ENCODE peak calls at places on chromosome 14, in six cellular contexts. G is dorsolateral prefrontal cortex; D is fibroblast of lung; E is WERI-Rb-1; B is tibial nerve; R is activated CD8-positive, alpha-beta T cell treated with anti-CD3 and anti-CD28 coated beads for 36 hours. P is an unnamed sample.

GRCh38 chr14:31692376-31692781 is 131.2 kb downstream of the NUBPL start:
- DNase-seq in G (no peak), D (peak), R (no peak), B (no peak), E (no peak), P (no peak)

GRCh38 chr14:32201816-32202467 is at the start of gene RNU6-7:
- DNase-seq in R (peak), B (no peak), E (peak), D (peak), G (no peak), P (no peak)

GRCh38 chr14:105294142-105294597 is 6.6 kb downstream of the BRF1 start:
- DNase-seq in G (no peak), B (no peak), E (no peak), D (peak), R (peak), P (no peak)

GRCh38 chr14:30194769-30195168 is 267.1 kb upstream of the PRKD1 start:
- DNase-seq in E (no peak), D (peak), B (no peak), G (no peak), R (no peak), P (no peak)

GRCh38 chr14:28952161-28952560 is 185.6 kb downstream of the FOXG1 start:
- DNase-seq in B (no peak), R (no peak), E (no peak), D (no peak), G (no peak), P (no peak)

GRCh38 chr14:42563313-42563712 is 956.6 kb downstream of the LRFN5 start:
- DNase-seq in D (no peak), B (no peak), R (no peak), E (no peak), G (no peak), P (no peak)

GRCh38 chr14:23183479-23183878 is at the start of gene SLC7A8:
- DNase-seq in G (peak), B (peak), D (no peak), R (peak), E (peak), P (no peak)

GRCh38 chr14:85702937-85703336 is 173.0 kb downstream of the FLRT2 start:
- DNase-seq in R (no peak), D (peak), G (no peak), B (peak), E (no peak), P (no peak)

GRCh38 chr14:92951912-92952471 is 29.0 kb downstream of the CHGA start:
- DNase-seq in D (peak), E (peak), G (peak), R (peak), B (peak), P (peak)

GRCh38 chr14:104224516-104225281 is 86.3 kb downstream of the KIF26A start:
- DNase-seq in R (peak), G (peak), E (peak), D (no peak), B (no peak), P (peak)

GRCh38 chr14:93073833-93074769 is 41.6 kb downstream of the ITPK1 start:
- DNase-seq in B (peak), E (no peak), D (peak), R (peak), G (no peak), P (no peak)

GRCh38 chr14:90820958-90821357 is 4.7 kb upstream of the TTC7B start:
- DNase-seq in E (no peak), D (peak), B (no peak), G (peak), R (peak), P (peak)

GRCh38 chr14:34420547-34421150 is 41.4 kb downstream of the SPTSSA start:
- DNase-seq in E (no peak), B (no peak), R (no peak), D (no peak), G (no peak), P (no peak)

GRCh38 chr14:34364201-34364600 is 97.8 kb downstream of the SPTSSA start:
- DNase-seq in B (no peak), E (no peak), G (no peak), R (no peak), D (peak), P (no peak)

GRCh38 chr14:103540816-103541493 is 12.0 kb downstream of the TRMT61A start:
- DNase-seq in D (no peak), R (no peak), B (no peak), E (no peak), G (no peak), P (no peak)

GRCh38 chr14:78162202-78162601 is 8.0 kb upstream of the NRXN3 start:
- DNase-seq in E (no peak), R (no peak), G (peak), D (peak), B (no peak), P (no peak)

GRCh38 chr14:93081875-93082570 is 33.7 kb downstream of the ITPK1 start:
- DNase-seq in G (no peak), R (peak), E (no peak), B (no peak), D (no peak), P (no peak)

GRCh38 chr14:99688629-99689028 is 4.5 kb downstream of the CYP46A1 start:
- DNase-seq in B (no peak), G (no peak), R (no peak), D (no peak), E (no peak), P (no peak)

GRCh38 chr14:60482743-60483142 is 3.1 kb downstream of the C14orf39 start:
- DNase-seq in G (no peak), E (no peak), B (no peak), D (peak), R (no peak), P (no peak)

GRCh38 chr14:89303452-89304435 is 113.3 kb downstream of the FOXN3 start:
- DNase-seq in B (peak), G (no peak), D (peak), E (no peak), R (peak), P (peak)

GRCh38 chr14:98758440-98758839 is 513.6 kb downstream of the BCL11B start:
- DNase-seq in E (no peak), G (no peak), R (no peak), B (no peak), D (no peak), P (no peak)

GRCh38 chr14:74401504-74402241 is 24.3 kb downstream of the SYNDIG1L start:
- DNase-seq in E (peak), R (peak), G (no peak), B (peak), D (no peak), P (peak)

GRCh38 chr14:94025720-94026119 is 420 bp upstream of the OTUB2 start:
- DNase-seq in E (no peak), R (no peak), B (no peak), G (no peak), D (peak), P (no peak)

GRCh38 chr14:79543966-79544365 is 667.3 kb downstream of the DIO2 start:
- DNase-seq in G (no peak), B (no peak), E (peak), D (peak), R (peak), P (no peak)

GRCh38 chr14:58750321-58751269 is 112.8 kb downstream of the DACT1 start:
- DNase-seq in B (no peak), R (no peak), E (no peak), D (no peak), G (no peak), P (no peak)

GRCh38 chr14:75993567-75994041 is 8.0 kb downstream of the IFT43 start:
- DNase-seq in R (no peak), E (no peak), B (no peak), G (no peak), D (no peak), P (peak)
- TF ChIP-seq CTCF in R (no peak), E (no peak), B (no peak), G (no peak), D (no peak), P (no peak)

GRCh38 chr14:24282736-24283135 is 11.3 kb upstream of the RABGGTA start:
- DNase-seq in R (no peak), E (no peak), B (no peak), D (no peak), G (no peak), P (no peak)

GRCh38 chr14:24275524-24276139 is 4.2 kb upstream of the RABGGTA start:
- DNase-seq in G (no peak), E (peak), B (no peak), R (no peak), D (no peak), P (no peak)

GRCh38 chr14:24280797-24281460 is 9.5 kb upstream of the RABGGTA start:
- DNase-seq in B (no peak), D (no peak), E (no peak), R (no peak), G (no peak), P (no peak)

GRCh38 chr14:24277606-24278321 is 6.4 kb upstream of the RABGGTA start:
- DNase-seq in B (no peak), E (no peak), R (peak), G (no peak), D (no peak), P (no peak)

DNA sequence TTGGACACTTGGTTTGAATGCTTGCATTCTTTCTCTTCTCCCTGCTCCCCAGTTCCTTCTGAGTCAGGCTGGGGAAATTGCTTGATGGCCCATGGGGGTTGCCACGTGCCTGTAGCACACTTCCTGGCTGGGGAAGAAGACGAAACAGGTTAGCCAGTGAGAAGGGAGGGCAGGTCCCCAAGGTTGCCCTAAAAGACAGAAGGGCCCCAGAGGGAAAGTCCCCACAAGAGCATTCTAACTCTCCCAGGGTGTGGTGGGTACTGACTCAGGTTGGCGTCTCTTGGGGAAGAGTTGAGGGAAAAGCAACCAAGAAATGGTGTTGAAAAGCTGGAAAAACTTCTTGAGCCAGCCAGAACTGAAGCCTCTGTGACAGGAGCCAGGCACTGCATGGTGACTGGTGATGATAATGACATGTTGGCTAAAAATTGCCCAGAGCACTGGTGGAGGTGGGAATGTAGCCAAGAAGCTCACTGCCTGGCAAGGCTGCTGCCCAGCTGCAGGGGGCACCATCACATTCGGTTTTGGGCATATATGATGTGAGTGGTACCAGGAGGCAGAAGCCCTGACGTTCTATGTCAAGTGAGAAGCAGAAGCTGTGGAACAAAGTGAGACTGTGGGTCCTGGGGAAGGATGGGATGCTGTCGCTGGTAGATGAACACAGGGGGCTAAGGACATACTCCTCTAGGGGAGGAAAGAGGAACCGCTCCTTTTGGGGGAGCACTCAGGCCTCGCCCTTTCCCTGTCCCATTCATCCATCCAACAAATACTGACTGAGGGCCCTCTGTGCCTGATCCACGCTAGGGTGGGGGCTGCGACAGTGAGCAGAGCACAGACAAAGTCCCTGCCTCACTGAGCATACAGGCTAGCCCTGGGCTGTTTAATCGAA is 8.1 kb upstream of the RABGGTA start:
- DNase-seq in D (no peak), G (no peak), R (peak), E (no peak), B (no peak), P (peak)
- TF ChIP-seq CTCF in D (no peak), G (peak), R (peak), E (no peak), B (no peak), P (peak)

DNA sequence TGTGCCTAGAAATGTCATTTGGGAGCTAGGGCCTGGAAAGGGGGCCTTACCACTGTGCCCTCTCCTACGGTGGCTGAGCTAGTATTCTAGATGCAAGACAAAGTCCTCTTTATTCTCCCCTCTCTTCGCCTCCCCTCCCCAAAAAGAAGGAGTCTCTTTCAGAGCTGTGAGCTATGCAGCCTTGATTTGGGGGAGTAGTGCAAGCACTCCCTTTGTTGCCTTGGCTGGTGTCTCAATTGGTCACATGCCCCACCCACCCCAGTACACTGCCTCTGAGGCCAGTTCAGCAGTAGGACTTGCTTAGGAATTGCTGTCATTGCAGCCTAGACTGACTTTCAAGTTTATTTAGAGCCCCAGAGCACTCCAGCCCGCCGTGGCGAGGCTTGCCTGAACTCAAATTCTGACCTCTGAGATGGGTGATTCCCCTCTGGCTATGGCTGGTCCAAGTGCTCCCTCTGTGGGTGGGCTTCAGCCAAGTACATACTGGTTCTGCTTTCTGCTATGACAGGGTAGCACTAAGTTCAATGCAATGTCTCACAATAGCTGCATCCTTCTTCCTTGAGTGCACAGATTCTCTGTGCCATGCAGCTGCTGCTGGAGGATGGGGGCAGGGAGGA is 37.0 kb upstream of the FBXO33 start:
- DNase-seq in G (no peak), D (no peak), B (no peak), R (peak), E (peak), P (no peak)
- TF ChIP-seq CTCF in G (no peak), D (peak), B (no peak), R (peak), E (peak), P (peak)

GRCh38 chr14:56224179-56224578 is 106.0 kb downstream of the PELI2 start:
- DNase-seq in D (no peak), G (no peak), E (no peak), B (no peak), R (no peak), P (no peak)
- TF ChIP-seq CTCF in D (no peak), G (no peak), E (no peak), B (no peak), R (no peak), P (no peak)

GRCh38 chr14:95515523-95516517 is 630 bp downstream of the SYNE3 start:
- DNase-seq in G (peak), E (peak), D (peak), B (no peak), R (peak), P (peak)
- TF ChIP-seq CTCF in G (no peak), E (peak), D (peak), B (peak), R (peak), P (peak)

P was measured in GM10248.